ENCODE peak calls at places on chromosomes 11 and 22, in ten cellular contexts. A is GM23338, B is body of pancreas, F is Panc1, C is psoas muscle, N is uterus, W is PC-9, H is IMR-90, V is kidney, R is left ventricle myocardium inferior. M is an unnamed sample.

GRCh38 chr11:69010964-69011623 is 2.0 kb downstream of the MRGPRF start:
- DNase-seq in A (peak; percentile 90), B (peak; percentile 67), F (no peak), C (peak; percentile 79), N (peak; percentile 89), W (peak; percentile 93), H (peak; percentile 77), V (peak; percentile 93), R (peak; percentile 72), M (no peak)

GRCh38 chr11:80146231-80146630 is 705.4 kb upstream of the TENM4 start:
- DNase-seq in A (no peak), B (no peak), F (no peak), C (no peak), N (no peak), W (peak; percentile 26), H (no peak), V (no peak), R (no peak), M (no peak)

GRCh38 chr11:7694953-7695271 is 11.4 kb downstream of the OVCH2 start:
- DNase-seq in A (no peak), B (no peak), F (no peak), C (no peak), N (no peak), W (no peak), H (no peak), V (no peak), R (no peak), M (no peak)

GRCh38 chr11:35488117-35488516 is 37.3 kb downstream of the PAMR1 start:
- DNase-seq in A (no peak), B (no peak), F (no peak), C (no peak), N (no peak), W (no peak), H (peak; percentile 49), V (no peak), R (no peak), M (no peak)

GRCh38 chr11:118230088-118230487 is 5.3 kb upstream of the JAML start:
- DNase-seq in A (no peak), B (no peak), F (no peak), C (no peak), N (no peak), W (no peak), H (no peak), V (no peak), R (no peak), M (no peak)

GRCh38 chr11:78349114-78349513 is 68.5 kb downstream of the GAB2 start:
- DNase-seq in A (no peak), B (no peak), F (no peak), C (no peak), N (no peak), W (no peak), H (no peak), V (no peak), R (no peak), M (no peak)

GRCh38 chr11:111849631-111850030 is 21.8 kb downstream of the ALG9 start:
- DNase-seq in A (no peak), B (no peak), F (no peak), C (no peak), N (no peak), W (no peak), H (no peak), V (no peak), R (no peak), M (no peak)

GRCh38 chr11:106101797-106102196 is 24.3 kb downstream of the AASDHPPT start:
- DNase-seq in A (no peak), B (no peak), F (no peak), C (no peak), N (no peak), W (no peak), H (peak; percentile 86), V (no peak), R (no peak), M (no peak)

GRCh38 chr11:130168105-130168504 is 8.5 kb downstream of the ST14 start:
- DNase-seq in A (no peak), B (no peak), F (no peak), C (no peak), N (no peak), W (no peak), H (peak; percentile 88), V (no peak), R (no peak), M (no peak)

GRCh38 chr11:109229682-109230081 is 192.3 kb upstream of the C11orf87 start:
- DNase-seq in A (no peak), B (no peak), F (no peak), C (no peak), N (no peak), W (no peak), H (no peak), V (no peak), R (no peak), M (no peak)

GRCh38 chr22:30206964-30207363 is 39.6 kb downstream of the LIF start:
- DNase-seq in A (peak; percentile 81), B (peak; percentile 61), F (peak; percentile 86), C (no peak), N (peak; percentile 69), W (peak; percentile 87), H (peak; percentile 99), V (peak; percentile 85), R (no peak), M (no peak)

GRCh38 chr22:45227645-45228400 is 12.9 kb downstream of the KIAA0930 start:
- DNase-seq in A (no peak), B (no peak), F (no peak), C (peak; percentile 68), N (no peak), W (no peak), H (no peak), V (no peak), R (no peak), M (no peak)

GRCh38 chr11:130531061-130531460 is 82.6 kb downstream of the ADAMTS15 start:
- DNase-seq in A (no peak), B (no peak), F (no peak), C (no peak), N (no peak), W (peak; percentile 47), H (no peak), V (no peak), R (no peak), M (no peak)

GRCh38 chr11:36296925-36297604 is 977 bp downstream of the PRR5L start:
- DNase-seq in A (no peak), B (no peak), F (no peak), C (no peak), N (no peak), W (no peak), H (peak; percentile 61), V (no peak), R (no peak), M (no peak)

GRCh38 chr11:2378527-2379210 is 1.6 kb downstream of the CD81 start:
- DNase-seq in A (no peak), B (no peak), F (no peak), C (peak; percentile 72), N (peak; percentile 58), W (no peak), H (peak; percentile 69), V (peak; percentile 89), R (peak; percentile 62), M (peak; percentile 15)

GRCh38 chr11:2379471-2380174 is 2.5 kb downstream of the CD81 start:
- DNase-seq in A (no peak), B (no peak), F (no peak), C (peak; percentile 55), N (peak; percentile 29), W (no peak), H (no peak), V (peak; percentile 78), R (peak; percentile 15), M (peak; percentile 4)

GRCh38 chr11:2381494-2382128 is 4.5 kb downstream of the CD81 start:
- DNase-seq in A (no peak), B (no peak), F (no peak), C (peak; percentile 53), N (no peak), W (no peak), H (no peak), V (peak; percentile 77), R (peak; percentile 25), M (no peak)

GRCh38 chr11:2380807-2381350 is 3.8 kb downstream of the CD81 start:
- DNase-seq in A (no peak), B (peak; percentile 53), F (no peak), C (peak; percentile 86), N (peak; percentile 61), W (no peak), H (no peak), V (peak; percentile 95), R (peak; percentile 80), M (no peak)

DNA sequence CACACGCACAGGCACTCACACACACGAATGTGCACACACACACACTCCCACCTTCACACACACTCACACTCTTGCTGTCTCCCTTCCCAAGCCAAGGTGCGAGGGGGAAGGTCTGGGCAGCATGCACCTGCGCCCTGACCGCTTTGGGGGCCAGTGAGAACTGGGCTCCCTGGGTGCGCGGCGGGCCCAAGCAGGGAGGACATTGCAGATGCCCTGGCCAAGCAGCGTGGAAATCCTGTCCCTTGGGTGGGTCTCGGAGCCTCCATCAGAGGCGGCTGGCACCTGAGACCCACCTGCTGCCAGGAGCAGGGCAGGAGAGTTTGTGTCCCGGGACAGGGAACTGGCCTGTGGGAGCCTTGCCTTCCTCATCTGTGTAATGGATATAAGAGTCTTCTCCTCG is 3.3 kb downstream of the CD81 start:
- DNase-seq in A (no peak), B (no peak), F (no peak), C (no peak), N (no peak), W (no peak), H (no peak), V (no peak), R (peak; percentile 15), M (no peak)
- H3K4me1 ChIP-seq in A (peaks cover 16% of the 10 kb centered on the region), B (peaks cover 81% of the 10 kb centered on the region), F (peaks cover 48% of the 10 kb centered on the region), C (peaks cover 52% of the 10 kb centered on the region), N (peaks cover 53% of the 10 kb centered on the region), W (peaks cover 5% of the 10 kb centered on the region), H (peaks cover 36% of the 10 kb centered on the region), V (peaks cover 59% of the 10 kb centered on the region), R (peaks cover 94% of the 10 kb centered on the region), M (no peaks in the 10 kb centered on the region)

GRCh38 chr11:12684821-12685220 is 10.6 kb downstream of the TEAD1 start:
- DNase-seq in A (peak; percentile 48), B (no peak), F (no peak), C (no peak), N (no peak), W (no peak), H (no peak), V (no peak), R (no peak), M (no peak)
- TF ChIP-seq CTCF in A (no peak), B (no peak), F (no peak), C (no peak), N (no peak), W (no peak), H (no peak), V (no peak), R (no peak), M (no peak)

DNA sequence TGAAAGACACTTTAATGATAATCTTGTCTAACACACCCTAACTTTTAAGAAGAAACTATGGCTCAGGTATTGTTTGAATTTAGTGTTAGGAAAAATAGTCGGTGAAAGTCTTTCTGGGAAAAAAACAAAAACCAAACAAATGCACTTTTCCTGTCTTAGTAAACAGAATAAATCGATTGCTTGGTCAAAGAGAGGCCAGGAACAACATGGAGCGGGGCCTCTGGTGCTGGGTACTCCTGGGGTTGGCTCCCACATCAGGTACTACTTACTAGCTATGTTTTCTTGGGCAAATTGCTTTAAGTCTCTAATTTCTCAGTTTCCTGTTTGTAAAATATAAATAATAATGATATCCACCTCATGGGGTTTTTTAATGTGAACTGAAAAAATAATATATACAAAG is 46.8 kb downstream of the NAV2 start:
- DNase-seq in A (no peak), B (no peak), F (no peak), C (no peak), N (no peak), W (no peak), H (no peak), V (no peak), R (no peak), M (no peak)
- H3K4me1 ChIP-seq in A (peaks cover 20% of the 10 kb centered on the region), B (peaks cover 12% of the 10 kb centered on the region), F (no peaks in the 10 kb centered on the region), C (no peaks in the 10 kb centered on the region), N (no peaks in the 10 kb centered on the region), W (peaks cover 7% of the 10 kb centered on the region), H (peaks cover 5% of the 10 kb centered on the region), V (no peaks in the 10 kb centered on the region), R (peaks cover 32% of the 10 kb centered on the region), M (no peaks in the 10 kb centered on the region)

GRCh38 chr22:25051073-25051472 is 98.6 kb downstream of the KIAA1671 start:
- DNase-seq in A (peak; percentile 65), B (no peak), F (no peak), C (no peak), N (no peak), W (no peak), H (no peak), V (no peak), R (no peak), M (no peak)
- TF ChIP-seq CTCF in A (peak; percentile 71), B (no peak), F (peak; percentile 72), C (peak; percentile 10), N (no peak), W (peak; percentile 64), H (peak; percentile 6), V (peak; percentile 3), R (no peak), M (peak; percentile 71)